ENCODE peak calls at places on chromosome 5, in four cellular contexts. C, A, X and T are unnamed samples.

GRCh38 chr5:13188393-13188792 is 756.1 kb downstream of the DNAH5 start:
- DNase-seq in C (no peak), A (no peak), X (peak), T (no peak)

GRCh38 chr5:33688041-33688980 is 203.5 kb downstream of the ADAMTS12 start:
- DNase-seq in C (no peak), A (no peak), X (peak), T (no peak)

GRCh38 chr5:179874536-179875292 is 16.1 kb upstream of the MRNIP start:
- DNase-seq in C (peak), A (no peak), X (no peak), T (no peak)

GRCh38 chr5:171574374-171574773 is 154.9 kb downstream of the FGF18 start:
- DNase-seq in C (no peak), A (no peak), X (no peak), T (no peak)

GRCh38 chr5:159773062-159773924 is 143.0 kb upstream of the ADRA1B start:
- DNase-seq in C (peak), A (peak), X (peak), T (peak)

GRCh38 chr5:57772512-57772911 is 289.9 kb upstream of the ACTBL2 start:
- DNase-seq in C (no peak), A (no peak), X (no peak), T (no peak)

GRCh38 chr5:18811616-18812015 is 1176.4 kb downstream of the CDH18 start:
- DNase-seq in C (no peak), A (no peak), X (no peak), T (no peak)

GRCh38 chr5:96780626-96781025 is 27.1 kb downstream of the ERAP1 start:
- DNase-seq in C (no peak), A (no peak), X (peak), T (no peak)

GRCh38 chr5:112844489-112844888 is 16.6 kb upstream of the SRP19 start:
- DNase-seq in C (no peak), A (no peak), X (no peak), T (no peak)

GRCh38 chr5:180603076-180603591 is 11.8 kb upstream of the SCGB3A1 start:
- DNase-seq in C (peak), A (no peak), X (no peak), T (no peak)

GRCh38 chr5:19584131-19584530 is 403.9 kb downstream of the CDH18 start:
- DNase-seq in C (no peak), A (no peak), X (no peak), T (no peak)

GRCh38 chr5:91219141-91219802 is 163.8 kb downstream of the ARRDC3 start:
- DNase-seq in C (no peak), A (no peak), X (peak), T (no peak)

GRCh38 chr5:157108961-157109360 is at the start of gene HAVCR2:
- DNase-seq in C (no peak), A (no peak), X (no peak), T (no peak)

GRCh38 chr5:113224605-113225065 is 210.2 kb downstream of the TSSK1B start:
- DNase-seq in C (no peak), A (no peak), X (no peak), T (no peak)

GRCh38 chr5:76602094-76602726 is 21.0 kb downstream of the F2RL2 start:
- DNase-seq in C (no peak), A (no peak), X (peak), T (no peak)

GRCh38 chr5:143758750-143759149 is 53.2 kb upstream of the HMHB1 start:
- DNase-seq in C (no peak), A (no peak), X (peak), T (no peak)

GRCh38 chr5:112419596-112420110 is 576 bp upstream of the EPB41L4A start:
- DNase-seq in C (peak), A (peak), X (peak), T (peak)

GRCh38 chr5:106020889-106021288 is 1649.8 kb downstream of the EFNA5 start:
- DNase-seq in C (no peak), A (no peak), X (no peak), T (no peak)

GRCh38 chr5:172868924-172869565 is 35.0 kb downstream of the ERGIC1 start:
- DNase-seq in C (peak), A (no peak), X (peak), T (no peak)

GRCh38 chr5:6408627-6409446 is 30.5 kb upstream of the MED10 start:
- DNase-seq in C (no peak), A (no peak), X (no peak), T (peak)

GRCh38 chr5:178831049-178831448 is 28.7 kb upstream of the ZNF354B start:
- DNase-seq in C (no peak), A (no peak), X (no peak), T (peak)

GRCh38 chr5:56751914-56752313 is 63.4 kb upstream of the MAP3K1 start:
- DNase-seq in C (no peak), A (no peak), X (no peak), T (no peak)

GRCh38 chr5:66724336-66724735 is 128.1 kb downstream of the MAST4 start:
- DNase-seq in C (no peak), A (no peak), X (no peak), T (no peak)

GRCh38 chr5:66720776-66721175 is 124.6 kb downstream of the MAST4 start:
- DNase-seq in C (no peak), A (no peak), X (no peak), T (peak)

GRCh38 chr5:66718374-66718977 is 122.3 kb downstream of the MAST4 start:
- DNase-seq in C (no peak), A (no peak), X (no peak), T (no peak)

GRCh38 chr5:66724740-66725139 is 128.5 kb downstream of the MAST4 start:
- DNase-seq in C (no peak), A (no peak), X (peak), T (no peak)

GRCh38 chr5:66722653-66723052 is 126.5 kb downstream of the MAST4 start:
- DNase-seq in C (no peak), A (no peak), X (no peak), T (no peak)
- H3K9ac ChIP-seq in C (no peak), A (no peak), X (no peak), T (no peak)

DNA sequence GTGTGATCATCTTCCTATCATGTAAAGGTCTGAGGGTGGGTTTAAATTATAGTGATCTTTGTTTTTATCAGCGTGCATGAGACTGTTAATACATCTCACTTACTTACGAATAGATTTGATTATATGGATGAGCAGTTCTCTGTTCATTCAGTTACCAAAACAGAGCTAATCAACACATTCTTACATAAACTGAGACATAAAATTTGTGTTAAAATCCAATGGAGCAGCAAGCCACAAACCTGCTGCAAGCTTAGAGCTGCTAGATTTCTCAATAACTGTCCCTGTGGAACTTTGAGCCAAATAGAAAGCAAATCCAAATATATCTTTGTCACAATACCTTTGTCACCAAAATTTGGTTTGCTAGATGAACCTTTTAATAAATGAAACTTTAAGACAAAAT is 50.1 kb downstream of the NUDT12 start:
- DNase-seq in C (no peak), A (no peak), X (no peak), T (no peak)
- H3K4me3 ChIP-seq in C (no peak), A (no peak), X (no peak), T (no peak)

DNA sequence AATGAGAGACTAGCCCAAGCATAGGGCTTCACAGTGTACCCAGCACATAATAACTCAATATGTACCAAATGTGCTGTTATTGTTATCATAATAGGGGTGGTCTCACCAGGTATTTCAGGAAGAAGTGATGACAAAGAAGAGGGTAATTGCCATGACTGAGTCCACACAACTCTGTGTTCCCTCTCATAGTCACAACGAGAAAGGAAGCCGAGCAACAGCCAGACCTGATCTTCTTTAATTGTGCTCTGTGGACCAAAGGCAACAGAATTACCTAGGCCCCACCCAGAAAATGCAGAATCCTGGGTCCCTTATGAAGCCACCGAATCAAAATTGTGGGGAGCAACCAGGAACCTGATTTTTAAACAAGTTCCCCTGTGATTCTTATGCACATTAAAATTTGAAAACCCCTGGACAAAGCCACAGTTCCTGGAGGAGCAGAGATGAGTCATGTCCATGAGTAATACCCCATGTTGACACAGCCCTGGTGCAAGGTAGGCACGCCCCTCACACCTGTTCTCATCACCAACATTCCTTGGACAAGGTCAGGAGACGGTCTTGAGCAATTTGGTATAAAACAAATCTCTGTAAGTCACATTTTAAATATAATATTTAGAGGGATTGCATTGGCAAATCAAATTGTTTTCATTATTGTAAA is 5.2 kb downstream of the FGF1 start:
- DNase-seq in C (no peak), A (no peak), X (peak), T (peak)
- H3K9ac ChIP-seq in C (no peak), A (no peak), X (no peak), T (no peak)

GRCh38 chr5:472656-473343 is 29.8 kb downstream of the EXOC3 start:
- DNase-seq in C (peak), A (peak), X (peak), T (peak)
- H3K4me3 ChIP-seq in C (peak), A (peak), X (peak), T (peak)

GRCh38 chr5:126501448-126501847 is 78.2 kb downstream of the GRAMD2B start:
- DNase-seq in C (no peak), A (no peak), X (no peak), T (no peak)

GRCh38 chr5:126503602-126504104 is 80.4 kb downstream of the GRAMD2B start:
- DNase-seq in C (no peak), A (no peak), X (peak), T (no peak)

GRCh38 chr5:126497506-126497905 is 74.3 kb downstream of the GRAMD2B start:
- DNase-seq in C (no peak), A (no peak), X (no peak), T (no peak)

GRCh38 chr5:126499742-126500396 is 76.7 kb downstream of the GRAMD2B start:
- DNase-seq in C (no peak), A (no peak), X (peak), T (peak)

GRCh38 chr5:126499278-126499677 is 76.1 kb downstream of the GRAMD2B start:
- DNase-seq in C (no peak), A (no peak), X (no peak), T (no peak)
- H3K9ac ChIP-seq in C (no peak), A (no peak), X (no peak), T (no peak)